ENCODE peak calls at places on chromosomes 11 and 22, in ten cellular contexts. E is HFFc6; Y is CD4-positive, alpha-beta T cell; G is heart left ventricle; N is AG09319; U is cardiac muscle cell; M is HFF-Myc; Z is lung; J is endothelial cell; C is gastrocnemius medialis. A is an unnamed sample.

GRCh38 chr11:86484795-86485166 is 110.1 kb downstream of the CCDC81 start:
- DNase-seq in E (no peak), U (no peak), Y (no peak), J (no peak), Z (no peak), N (no peak), G (no peak), C (no peak), M (no peak), A (no peak)

GRCh38 chr11:65352783-65353182 is 1.8 kb upstream of the TIGD3 start:
- DNase-seq in U (peak; percentile 28), M (no peak), J (no peak), Z (no peak), Y (no peak), G (peak; percentile 14), E (peak; percentile 23), C (no peak), N (no peak), A (no peak)

GRCh38 chr22:48628891-48629559 is 1198.6 kb downstream of the BRD1 start:
- DNase-seq in C (no peak), J (no peak), Y (no peak), U (no peak), N (no peak), M (no peak), E (no peak), G (no peak), Z (no peak), A (no peak)

GRCh38 chr11:126712017-126712625 is 288.4 kb downstream of the KIRREL3 start:
- DNase-seq in C (no peak), Z (no peak), M (no peak), J (no peak), Y (no peak), U (peak; percentile 14), G (no peak), N (no peak), E (peak; percentile 46), A (no peak)

GRCh38 chr11:14713518-14714244 is 70.1 kb downstream of the PDE3B start:
- DNase-seq in J (no peak), U (no peak), Z (no peak), E (no peak), G (no peak), N (no peak), Y (peak; percentile 12), M (peak; percentile 4), C (no peak), A (no peak)

GRCh38 chr11:62980133-62980760 is 4.5 kb downstream of the SLC22A6 start:
- DNase-seq in Y (no peak), N (no peak), M (no peak), U (peak; percentile 21), G (no peak), Z (no peak), J (peak; percentile 29), C (no peak), E (no peak), A (no peak)

GRCh38 chr11:109788969-109789490 is 304.2 kb upstream of the ZC3H12C start:
- DNase-seq in N (no peak), C (no peak), E (no peak), Z (no peak), U (no peak), G (no peak), J (no peak), Y (no peak), M (no peak), A (no peak)

GRCh38 chr22:39479254-39479653 is 22.4 kb downstream of the MGAT3 start:
- DNase-seq in J (no peak), N (no peak), G (no peak), C (no peak), Z (no peak), Y (no peak), M (no peak), U (no peak), E (no peak), A (no peak)

GRCh38 chr22:49322861-49323622 is 504.6 kb downstream of the BRD1 start:
- DNase-seq in J (no peak), U (no peak), E (no peak), M (no peak), N (no peak), Z (no peak), G (peak; percentile 44), C (no peak), Y (no peak), A (no peak)

GRCh38 chr11:120482149-120482548 is 29.4 kb upstream of the GRIK4 start:
- DNase-seq in U (peak; percentile 5), Y (no peak), Z (no peak), J (no peak), C (no peak), G (no peak), E (peak; percentile 57), N (no peak), M (no peak), A (no peak)

GRCh38 chr11:130601141-130601540 is 152.7 kb downstream of the ADAMTS15 start:
- DNase-seq in N (peak; percentile 55), M (no peak), C (peak; percentile 60), Z (no peak), Y (no peak), G (peak; percentile 80), J (peak; percentile 8), U (peak; percentile 93), E (peak; percentile 29), A (no peak)

GRCh38 chr11:100741866-100742625 is 55.0 kb downstream of the ARHGAP42 start:
- DNase-seq in M (no peak), J (no peak), E (peak; percentile 16), N (no peak), C (no peak), Z (no peak), G (no peak), U (no peak), Y (no peak), A (no peak)

GRCh38 chr11:69216609-69217008 is 60.9 kb downstream of the SMIM38 start:
- DNase-seq in N (no peak), E (no peak), G (no peak), M (no peak), U (no peak), C (no peak), Y (no peak), Z (no peak), J (no peak), A (no peak)

GRCh38 chr22:43435851-43436535 is 24.2 kb downstream of the MPPED1 start:
- DNase-seq in Y (no peak), U (no peak), G (no peak), N (no peak), E (no peak), J (no peak), Z (no peak), C (no peak), M (no peak), A (no peak)

GRCh38 chr11:47351159-47352126 is 1.1 kb downstream of the MYBPC3 start:
- DNase-seq in N (no peak), Z (no peak), M (no peak), G (peak; percentile 85), C (no peak), E (no peak), Y (no peak), U (peak; percentile 20), J (no peak), A (no peak)

GRCh38 chr11:77019976-77020591 is 14.1 kb upstream of the B3GNT6 start:
- DNase-seq in Z (no peak), J (no peak), C (no peak), M (peak; percentile 7), N (no peak), E (no peak), U (peak; percentile 32), G (no peak), Y (no peak), A (no peak)

GRCh38 chr11:74870485-74870884 is 78.4 kb downstream of the XRRA1 start:
- DNase-seq in Z (no peak), M (no peak), C (no peak), N (peak; percentile 7), G (no peak), E (peak; percentile 57), J (no peak), U (peak; percentile 71), Y (no peak), A (peak; percentile 22)
- TF ChIP-seq CTCF in Z (no peak), M (peak; percentile 34), C (no peak), N (peak; percentile 32), G (no peak), E (peak; percentile 81), J (no peak), U (peak; percentile 41), Y (no peak), A (peak; percentile 26)

GRCh38 chr11:19018901-19019300 is 41.6 kb downstream of the MRGPRX2 start:
- DNase-seq in E (no peak), N (no peak), Y (no peak), G (no peak), C (no peak), U (no peak), M (no peak), Z (no peak), J (peak; percentile 39), A (no peak)

DNA sequence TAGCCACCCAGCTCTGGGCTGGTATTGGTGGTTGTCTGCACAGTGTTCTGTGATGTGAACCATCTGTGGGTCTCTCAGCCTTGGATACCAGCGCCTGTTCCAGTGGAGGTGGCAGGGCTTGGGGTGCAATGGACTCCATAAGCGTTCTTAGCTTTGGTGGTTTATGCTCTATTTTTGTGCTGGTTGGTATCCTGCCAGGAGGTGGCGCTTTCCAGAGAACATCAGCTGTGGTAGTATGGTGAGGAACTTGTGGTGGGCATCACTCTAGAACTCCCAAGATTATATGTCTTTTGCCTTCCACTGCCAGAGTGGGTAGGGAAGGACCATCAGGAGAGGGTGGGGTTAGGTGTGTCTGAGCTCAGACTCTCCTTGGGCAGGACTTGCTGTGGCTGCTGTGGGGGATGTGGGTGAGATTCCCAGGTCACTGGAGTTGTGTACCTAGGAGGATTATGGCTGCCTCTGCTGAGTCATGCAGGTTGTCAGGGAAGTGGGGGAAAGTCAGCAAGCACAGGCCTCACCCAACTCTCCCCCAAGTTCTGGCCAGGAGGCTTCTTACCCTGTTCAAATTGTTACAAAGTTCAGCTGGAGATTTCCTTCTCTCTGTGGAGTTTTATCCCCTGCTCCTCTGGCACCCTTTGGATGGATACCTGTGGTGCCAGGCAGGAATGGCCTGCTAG is 47.2 kb downstream of the MRGPRX2 start:
- DNase-seq in N (no peak), C (no peak), E (no peak), U (no peak), Z (no peak), G (no peak), Y (no peak), M (no peak), J (no peak), A (no peak)
- TF ChIP-seq CTCF in N (no peak), C (no peak), E (peak; percentile 40), U (peak; percentile 6), Z (no peak), G (no peak), Y (no peak), M (peak; percentile 41), J (peak; percentile 27), A (peak; percentile 10)

DNA sequence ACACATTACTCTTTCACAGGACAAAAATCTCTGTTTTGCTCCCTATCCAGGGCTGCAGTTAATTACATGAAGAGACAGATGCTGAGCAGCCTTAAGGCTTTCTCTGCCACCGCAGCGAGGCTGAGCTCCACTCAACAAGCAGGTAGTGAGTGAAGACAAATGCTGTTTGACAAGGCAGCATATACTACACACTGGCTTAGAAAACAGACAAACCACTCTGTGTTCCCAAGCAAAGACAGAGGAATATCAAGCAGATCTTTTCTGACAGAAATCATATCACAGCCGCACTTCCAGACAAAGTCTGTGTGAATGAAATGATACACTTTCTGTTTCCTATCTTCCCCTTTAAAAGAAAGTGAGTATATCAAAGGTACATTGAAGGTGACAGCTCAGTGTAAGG is 368.1 kb downstream of the DCDC1 start:
- DNase-seq in G (no peak), C (no peak), E (no peak), M (no peak), N (no peak), Z (no peak), U (no peak), Y (no peak), J (no peak), A (no peak)
- TF ChIP-seq CTCF in G (no peak), C (no peak), E (no peak), M (no peak), N (no peak), Z (no peak), U (no peak), Y (no peak), J (no peak), A (no peak)

GRCh38 chr11:61671527-61671926 is 8.7 kb upstream of the DAGLA start:
- DNase-seq in J (peak; percentile 39), Y (no peak), U (no peak), G (no peak), C (no peak), N (no peak), Z (no peak), M (no peak), E (no peak), A (peak; percentile 59)
- TF ChIP-seq CTCF in J (peak; percentile 44), Y (no peak), U (peak; percentile 36), G (no peak), C (no peak), N (no peak), Z (peak; percentile 1), M (peak; percentile 48), E (peak; percentile 50), A (peak; percentile 37)